ENCODE peak calls at places on chromosomes 12 and 14, in six cellular contexts. F is A673, T is heart right ventricle, O is Caco-2, E is fibroblast of pulmonary artery, H is GM23338. D is an unnamed sample.

GRCh38 chr12:76075448-76075847 is 9.0 kb downstream of the NAP1L1 start:
- DNase-seq in F (no peak), E (no peak), H (no peak), T (no peak), O (no peak), D (no peak)

GRCh38 chr12:82057770-82058169 is 298.6 kb upstream of the PPFIA2 start:
- DNase-seq in O (no peak), T (no peak), E (no peak), H (no peak), F (no peak), D (no peak)

GRCh38 chr12:57006809-57007475 is 596 bp upstream of the ZBTB39 start:
- DNase-seq in E (no peak), H (no peak), F (no peak), T (no peak), O (no peak), D (no peak)

GRCh38 chr14:70934502-70935134 is 27.4 kb downstream of the PCNX1 start:
- DNase-seq in F (peak; percentile 36), E (peak; percentile 72), T (no peak), O (no peak), H (no peak), D (no peak)

GRCh38 chr14:99907761-99908652 is 114.8 kb downstream of the EML1 start:
- DNase-seq in O (no peak), T (no peak), E (no peak), H (no peak), F (no peak), D (no peak)

GRCh38 chr14:36256131-36256801 is 64.2 kb downstream of the MBIP start:
- DNase-seq in T (no peak), F (no peak), H (no peak), E (peak; percentile 18), O (no peak), D (no peak)

GRCh38 chr12:91413591-91413990 is 231.0 kb upstream of the DCN start:
- DNase-seq in E (peak; percentile 24), T (no peak), F (no peak), O (no peak), H (no peak), D (no peak)

GRCh38 chr14:66117600-66117999 is 368.6 kb upstream of the CCDC196 start:
- DNase-seq in O (no peak), T (no peak), E (peak; percentile 77), F (no peak), H (no peak), D (no peak)

GRCh38 chr12:67666605-67667004 is 18.1 kb downstream of the DYRK2 start:
- DNase-seq in H (no peak), E (no peak), O (no peak), T (no peak), F (no peak), D (no peak)

GRCh38 chr12:2234951-2235350 is 182.2 kb downstream of the CACNA1C start:
- DNase-seq in T (no peak), H (no peak), O (no peak), E (no peak), F (no peak), D (no peak)

GRCh38 chr14:99244299-99244959 is 27.6 kb downstream of the BCL11B start:
- DNase-seq in F (no peak), E (no peak), O (no peak), H (no peak), T (no peak), D (no peak)

GRCh38 chr14:50335389-50335788 is 23.3 kb downstream of the DMAC2L start:
- DNase-seq in T (peak; percentile 21), O (peak; percentile 42), F (peak; percentile 85), H (peak; percentile 91), E (peak; percentile 88), D (peak; percentile 71)

GRCh38 chr14:35365130-35366047 is 39.2 kb downstream of the NFKBIA start:
- DNase-seq in F (no peak), E (peak; percentile 87), H (no peak), T (no peak), O (peak; percentile 54), D (peak; percentile 90)

GRCh38 chr14:92492261-92492660 is 21.3 kb upstream of the RIN3 start:
- DNase-seq in E (no peak), O (no peak), H (no peak), T (no peak), F (no peak), D (peak; percentile 38)

GRCh38 chr12:34290191-34290995 is 268.1 kb downstream of the ALG10 start:
- DNase-seq in O (peak; percentile 32), T (no peak), H (no peak), F (no peak), E (no peak), D (no peak)

GRCh38 chr14:101004176-101004575 is 100.7 kb upstream of the RTL1 start:
- DNase-seq in O (no peak), E (no peak), T (no peak), F (no peak), H (no peak), D (no peak)

GRCh38 chr14:92958373-92959188 is 35.6 kb downstream of the CHGA start:
- DNase-seq in T (no peak), H (no peak), O (no peak), F (no peak), E (no peak), D (no peak)

GRCh38 chr14:51666070-51666469 is 14.4 kb downstream of the FRMD6 start:
- DNase-seq in E (no peak), H (no peak), F (no peak), T (no peak), O (no peak), D (no peak)

GRCh38 chr12:54135621-54136027 is 53.2 kb downstream of the SMUG1 start:
- DNase-seq in F (no peak), O (peak; percentile 92), H (no peak), T (no peak), E (no peak), D (no peak)

GRCh38 chr14:73457935-73458218 is 469 bp downstream of the NUMB start:
- DNase-seq in E (no peak), O (peak; percentile 49), T (peak; percentile 49), H (no peak), F (no peak), D (peak; percentile 91)

GRCh38 chr12:129903092-129903945 is 506 bp downstream of the TMEM132D start:
- DNase-seq in T (no peak), O (no peak), E (no peak), H (peak; percentile 33), F (no peak), D (no peak)

GRCh38 chr14:105486974-105487448 is 325 bp downstream of the CRIP1 start:
- DNase-seq in E (no peak), F (no peak), H (peak; percentile 62), O (no peak), T (peak; percentile 88), D (no peak)

GRCh38 chr14:77145975-77146740 is 4.6 kb upstream of the ZDHHC22 start:
- DNase-seq in E (no peak), T (no peak), O (no peak), H (no peak), F (no peak), D (no peak)

GRCh38 chr14:91337699-91338335 is 79.8 kb downstream of the CCDC88C start:
- DNase-seq in H (no peak), O (no peak), F (no peak), T (no peak), E (no peak), D (no peak)

GRCh38 chr14:25003537-25003936 is 46.4 kb downstream of the STXBP6 start:
- DNase-seq in T (no peak), O (no peak), F (peak; percentile 70), E (peak; percentile 79), H (no peak), D (no peak)

GRCh38 chr14:33788116-33788515 is 162.8 kb downstream of the EGLN3 start:
- DNase-seq in F (no peak), O (no peak), E (no peak), H (peak; percentile 62), T (no peak), D (no peak)

GRCh38 chr12:123983822-123984485 is 10.9 kb downstream of the ZNF664 start:
- DNase-seq in T (no peak), F (peak; percentile 68), E (peak; percentile 85), H (peak; percentile 87), O (peak; percentile 51), D (no peak)

GRCh38 chr12:132687211-132688164 is at the start of the genes POLE and PXMP2:
- DNase-seq in H (peak; percentile 98), T (peak; percentile 97), F (peak; percentile 98), E (peak; percentile 94), O (peak; percentile 95), D (peak; percentile 99)

GRCh38 chr14:68225321-68225720 is 405.7 kb downstream of the RAD51B start:
- DNase-seq in O (no peak), T (no peak), F (no peak), E (no peak), H (no peak), D (no peak)

GRCh38 chr14:56044196-56044595 is 74.0 kb upstream of the PELI2 start:
- DNase-seq in E (no peak), F (no peak), H (no peak), T (no peak), O (no peak), D (no peak)

DNA sequence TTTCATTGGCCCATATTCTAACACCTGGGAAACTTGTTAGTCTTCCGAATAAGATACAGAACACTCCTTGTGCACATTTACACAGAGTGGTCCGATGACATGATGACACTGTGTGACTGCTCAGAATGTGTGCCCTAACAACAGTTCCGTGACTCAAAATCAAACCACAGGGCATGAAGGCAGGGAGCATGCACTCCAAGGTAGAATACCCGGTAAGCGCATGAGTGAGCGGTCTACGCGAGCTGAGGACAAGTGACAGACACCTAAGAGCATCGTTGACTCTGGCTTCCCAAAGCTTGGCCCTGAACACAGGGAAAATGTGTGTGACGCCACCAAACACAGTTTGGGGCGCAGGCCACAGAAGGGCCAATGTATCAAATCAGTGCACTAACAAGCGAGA is 18.6 kb downstream of the CLIP1 start:
- DNase-seq in O (no peak), T (no peak), E (no peak), F (no peak), H (no peak), D (no peak)
- H3K4me3 ChIP-seq in O (no peak overlapping the region), T (no peak overlapping the region), E (no peak overlapping the region), F (no peak overlapping the region), H (no peak overlapping the region), D (no peak overlapping the region)

GRCh38 chr12:51421266-51421884 is 3.3 kb upstream of the SLC4A8 start:
- DNase-seq in F (peak; percentile 64), O (peak; percentile 73), T (no peak), H (peak; percentile 87), E (peak; percentile 80), D (no peak)
- TF ChIP-seq CTCF in F (peak; percentile 58), O (peak; percentile 89), T (peak; percentile 67), H (peak; percentile 90), E (peak; percentile 74), D (no peak)

DNA sequence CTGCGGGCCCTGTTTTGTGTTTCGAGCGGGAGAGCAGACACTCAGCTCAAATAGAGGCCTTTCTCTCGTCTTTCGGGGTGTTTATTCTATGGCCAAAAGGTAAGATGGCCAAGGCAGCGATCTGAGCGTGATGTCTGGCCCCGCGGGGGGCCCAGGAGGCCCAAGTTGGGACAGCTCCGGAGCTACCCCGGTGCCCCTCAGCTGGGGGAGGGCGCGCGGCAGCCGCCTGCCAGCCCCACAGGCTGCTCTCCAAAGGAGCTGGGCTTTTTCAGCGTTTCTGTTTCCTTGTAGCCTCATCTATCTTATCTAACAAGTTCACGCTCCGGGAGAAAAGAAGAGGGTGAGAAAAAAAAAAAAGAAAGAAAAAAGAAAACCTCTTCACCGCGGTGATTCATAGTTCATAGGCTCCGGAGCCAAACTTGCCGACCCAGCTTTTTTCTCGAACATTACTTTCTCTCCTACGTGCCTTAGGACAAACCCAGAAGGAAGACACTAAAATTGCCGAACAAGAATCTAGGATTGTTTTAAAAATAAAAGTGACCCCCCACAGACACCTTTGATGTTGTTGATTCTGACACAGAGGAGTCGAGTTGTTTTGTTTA is 7.4 kb upstream of the FOXG1 start:
- DNase-seq in E (no peak), H (no peak), T (no peak), O (no peak), F (no peak), D (no peak)
- H3K4me3 ChIP-seq in E (no peak overlapping the region), H (peak overlapping the region; percentile 42), T (no peak overlapping the region), O (no peak overlapping the region), F (no peak overlapping the region), D (no peak overlapping the region)

GRCh38 chr12:46404225-46404631 is 31.7 kb upstream of the SLC38A2 start:
- DNase-seq in F (no peak), E (peak; percentile 76), O (no peak), H (no peak), T (no peak), D (no peak)
- TF ChIP-seq CTCF in F (no peak), E (no peak), O (no peak), H (no peak), T (no peak), D (no peak)

D was measured in lower leg skin.